ENCODE peak calls at places on chromosomes 2 and 18, in five cellular contexts. One of them, this sample, is unnamed.

GRCh38 chr18:35729971-35730668 is 148.6 kb downstream of the GALNT1 start:
- DNase-seq in HFFc6: no peak
- DNase-seq in heart left ventricle: no peak
- DNase-seq in GM10248: no peak
- DNase-seq in H9: no peak
- DNase-seq in this sample: no peak

GRCh38 chr2:196279496-196279895 is 108.1 kb upstream of the STK17B start:
- DNase-seq in HFFc6: peak; percentile 28
- DNase-seq in heart left ventricle: no peak
- DNase-seq in GM10248: no peak
- DNase-seq in H9: no peak
- DNase-seq in this sample: no peak

GRCh38 chr2:12776457-12777049 is 59.8 kb downstream of the TRIB2 start:
- DNase-seq in HFFc6: no peak
- DNase-seq in heart left ventricle: no peak
- DNase-seq in GM10248: no peak
- DNase-seq in H9: no peak
- DNase-seq in this sample: no peak

GRCh38 chr2:44753552-44754285 is 187.8 kb upstream of the SIX3 start:
- DNase-seq in HFFc6: no peak
- DNase-seq in heart left ventricle: no peak
- DNase-seq in GM10248: no peak
- DNase-seq in H9: no peak
- DNase-seq in this sample: no peak

GRCh38 chr2:133040175-133040574 is 370.2 kb upstream of the LYPD1 start:
- DNase-seq in HFFc6: no peak
- DNase-seq in heart left ventricle: no peak
- DNase-seq in GM10248: no peak
- DNase-seq in H9: no peak
- DNase-seq in this sample: no peak

GRCh38 chr2:138391956-138392355 is 109.6 kb upstream of the SPOPL start:
- DNase-seq in HFFc6: no peak
- DNase-seq in heart left ventricle: no peak
- DNase-seq in GM10248: no peak
- DNase-seq in H9: no peak
- DNase-seq in this sample: no peak

GRCh38 chr2:235746257-235746934 is 252.6 kb downstream of the AGAP1 start:
- DNase-seq in HFFc6: peak; percentile 81
- DNase-seq in heart left ventricle: peak; percentile 67
- DNase-seq in GM10248: peak; percentile 73
- DNase-seq in H9: peak; percentile 69
- DNase-seq in this sample: no peak

GRCh38 chr2:6835467-6835866 is 30.2 kb downstream of the CMPK2 start:
- DNase-seq in HFFc6: no peak
- DNase-seq in heart left ventricle: no peak
- DNase-seq in GM10248: no peak
- DNase-seq in H9: no peak
- DNase-seq in this sample: no peak

GRCh38 chr18:29879763-29880162 is 1162.8 kb downstream of the DSC3 start:
- DNase-seq in HFFc6: no peak
- DNase-seq in heart left ventricle: no peak
- DNase-seq in GM10248: no peak
- DNase-seq in H9: peak; percentile 46
- DNase-seq in this sample: no peak

DNA sequence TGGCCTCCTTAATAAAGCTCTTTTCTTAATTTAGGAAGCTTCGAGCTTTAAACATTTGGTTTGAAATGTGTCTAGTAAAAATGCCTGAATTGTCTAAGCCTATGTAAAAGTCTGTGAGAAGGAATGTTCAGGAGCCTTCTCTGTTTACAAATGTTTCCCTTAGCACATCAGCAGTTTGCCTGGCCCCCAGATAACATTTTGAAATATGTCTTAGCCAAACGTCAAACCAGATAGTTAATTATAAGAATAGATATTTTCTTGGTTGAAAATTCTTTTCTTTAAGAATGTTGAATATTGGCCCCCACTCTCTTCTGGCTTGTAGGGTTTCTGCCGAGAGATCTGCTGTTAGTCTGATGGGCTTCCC is 498.6 kb downstream of the CCDC85A start:
- DNase-seq in HFFc6: no peak
- DNase-seq in heart left ventricle: no peak
- DNase-seq in GM10248: no peak
- DNase-seq in H9: no peak
- DNase-seq in this sample: no peak
- TF ChIP-seq CTCF in HFFc6: no peak
- TF ChIP-seq CTCF in heart left ventricle: no peak
- TF ChIP-seq CTCF in GM10248: no peak
- TF ChIP-seq CTCF in H9: no peak
- TF ChIP-seq CTCF in this sample: no peak

GRCh38 chr2:189258604-189259003 is 79.0 kb upstream of the COL5A2 start:
- DNase-seq in HFFc6: no peak
- DNase-seq in heart left ventricle: no peak
- DNase-seq in GM10248: no peak
- DNase-seq in H9: no peak
- DNase-seq in this sample: no peak

GRCh38 chr2:189252991-189253680 is 73.6 kb upstream of the COL5A2 start:
- DNase-seq in HFFc6: peak; percentile 36
- DNase-seq in heart left ventricle: no peak
- DNase-seq in GM10248: no peak
- DNase-seq in H9: no peak
- DNase-seq in this sample: no peak

GRCh38 chr2:189254268-189254883 is 74.8 kb upstream of the COL5A2 start:
- DNase-seq in HFFc6: peak; percentile 64
- DNase-seq in heart left ventricle: no peak
- DNase-seq in GM10248: no peak
- DNase-seq in H9: no peak
- DNase-seq in this sample: no peak

GRCh38 chr2:189253841-189254240 is 74.3 kb upstream of the COL5A2 start:
- DNase-seq in HFFc6: no peak
- DNase-seq in heart left ventricle: no peak
- DNase-seq in GM10248: no peak
- DNase-seq in H9: no peak
- DNase-seq in this sample: no peak

GRCh38 chr2:189255711-189256110 is 76.2 kb upstream of the COL5A2 start:
- DNase-seq in HFFc6: no peak
- DNase-seq in heart left ventricle: no peak
- DNase-seq in GM10248: no peak
- DNase-seq in H9: no peak
- DNase-seq in this sample: no peak
- TF ChIP-seq CTCF in HFFc6: no peak
- TF ChIP-seq CTCF in heart left ventricle: no peak
- TF ChIP-seq CTCF in GM10248: no peak
- TF ChIP-seq CTCF in H9: no peak
- TF ChIP-seq CTCF in this sample: no peak

DNA sequence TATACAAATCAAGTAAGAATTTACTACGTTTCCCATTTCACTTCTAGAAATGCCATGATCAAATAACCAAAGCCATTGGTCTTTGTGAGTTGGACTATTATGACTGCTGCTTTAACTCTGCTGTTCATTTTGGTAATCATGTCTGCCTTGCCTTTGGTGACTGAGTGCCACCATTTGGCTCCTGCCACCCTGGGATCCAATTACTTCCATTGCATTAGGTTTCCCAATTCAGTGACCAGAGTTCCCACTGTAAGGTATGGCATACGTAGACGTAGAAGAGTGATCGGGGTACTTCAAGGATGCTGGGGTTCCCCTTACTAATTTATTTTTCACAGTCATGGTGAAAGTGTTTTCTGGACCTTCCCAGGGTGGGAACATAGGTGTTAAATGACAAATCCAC is 90.1 kb downstream of the SPIRE1 start:
- DNase-seq in HFFc6: no peak
- DNase-seq in heart left ventricle: no peak
- DNase-seq in GM10248: no peak
- DNase-seq in H9: no peak
- DNase-seq in this sample: no peak
- TF ChIP-seq CTCF in HFFc6: no peak
- TF ChIP-seq CTCF in heart left ventricle: no peak
- TF ChIP-seq CTCF in GM10248: no peak
- TF ChIP-seq CTCF in H9: no peak
- TF ChIP-seq CTCF in this sample: no peak

DNA sequence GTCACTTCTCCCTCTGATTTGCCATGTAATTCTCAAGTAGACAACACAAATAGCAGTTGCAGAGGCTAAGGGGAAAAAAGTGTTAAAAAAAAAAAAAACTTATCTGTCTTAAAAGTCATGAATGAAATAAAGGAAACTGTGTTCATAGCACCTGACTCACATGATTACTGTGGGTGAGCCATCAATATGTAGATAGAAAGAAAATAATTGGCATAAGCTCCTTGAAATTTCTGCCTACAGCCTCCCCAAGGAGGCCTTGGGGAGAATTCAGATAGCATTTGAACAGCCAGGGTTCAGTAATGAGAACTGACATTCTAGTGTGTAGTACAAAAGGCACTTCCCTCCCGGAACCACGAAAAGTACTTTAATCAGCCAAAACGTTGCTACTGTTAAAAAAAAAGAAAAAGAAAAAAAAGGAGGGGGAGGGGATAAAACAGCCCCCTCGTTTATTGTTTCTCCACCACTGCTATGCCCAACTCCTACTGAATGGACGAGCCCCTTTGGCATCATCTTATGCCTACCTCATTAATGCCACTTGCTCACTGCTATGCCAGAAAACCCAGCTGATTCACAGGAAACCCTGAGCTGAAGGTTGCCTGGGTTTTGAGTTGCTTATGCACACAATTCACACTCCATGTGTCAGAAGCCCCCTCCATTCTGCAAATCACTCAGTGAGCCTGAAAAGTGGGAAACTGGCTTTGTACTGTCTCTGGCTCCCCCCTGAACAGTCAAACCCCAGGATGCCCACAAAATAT is 65.5 kb upstream of the KLF7 start:
- DNase-seq in HFFc6: no peak
- DNase-seq in heart left ventricle: no peak
- DNase-seq in GM10248: no peak
- DNase-seq in H9: no peak
- DNase-seq in this sample: no peak
- TF ChIP-seq CTCF in HFFc6: no peak
- TF ChIP-seq CTCF in heart left ventricle: no peak
- TF ChIP-seq CTCF in GM10248: no peak
- TF ChIP-seq CTCF in H9: no peak
- TF ChIP-seq CTCF in this sample: no peak